ENCODE peak calls at places on chromosome X, in seven cellular contexts. B is astrocyte of the spinal cord, K is glutamatergic neuron, W is WTC11, I is GM13977, O is cardiac fibroblast, R is heart left ventricle. V is an unnamed sample.

GRCh38 chrX:20857746-20858145 is 516.5 kb upstream of the CNKSR2 start:
- DNase-seq in R (no peak), W (no peak), B (no peak), K (no peak), I (no peak), O (peak), V (peak)

GRCh38 chrX:69564665-69565064 is 51.2 kb upstream of the EDA start:
- DNase-seq in B (no peak), K (no peak), W (no peak), O (no peak), R (no peak), I (no peak), V (no peak)

GRCh38 chrX:137031517-137032377 is 2.0 kb downstream of the GPR101 start:
- DNase-seq in B (peak), W (peak), K (peak), I (peak), R (no peak), O (peak), V (peak)

GRCh38 chrX:36867143-36867542 is 141.0 kb upstream of the FAM47C start:
- DNase-seq in I (peak), R (no peak), W (no peak), B (peak), O (peak), K (no peak), V (peak)

GRCh38 chrX:7093305-7093704 is 54.2 kb upstream of the STS start:
- DNase-seq in R (no peak), W (no peak), O (no peak), I (no peak), B (no peak), K (no peak), V (no peak)

GRCh38 chrX:37608156-37608555 is 36.7 kb downstream of the LANCL3 start:
- DNase-seq in R (no peak), B (no peak), I (no peak), W (peak), O (no peak), K (no peak), V (no peak)

GRCh38 chrX:110244951-110245480 is 72.9 kb downstream of the AMMECR1 start:
- DNase-seq in I (no peak), O (no peak), K (no peak), W (no peak), R (no peak), B (no peak), V (no peak)

GRCh38 chrX:136907626-136908025 is 27.1 kb upstream of the RBMX start:
- DNase-seq in I (no peak), K (no peak), R (no peak), W (no peak), B (no peak), O (no peak), V (no peak)

GRCh38 chrX:8868906-8869305 is 67.7 kb upstream of the FAM9A start:
- DNase-seq in R (no peak), I (no peak), K (no peak), W (no peak), O (peak), B (peak), V (no peak)

GRCh38 chrX:129956765-129957164 is 25.7 kb upstream of the BCORL1 start:
- DNase-seq in B (no peak), K (no peak), I (no peak), W (no peak), R (no peak), O (no peak), V (no peak)

GRCh38 chrX:148552775-148553174 is 52.4 kb downstream of the AFF2 start:
- DNase-seq in I (peak), O (no peak), R (no peak), B (no peak), K (no peak), W (no peak), V (no peak)
- TF ChIP-seq CTCF in I (no peak), O (peak), R (peak), B (peak), K (peak), W (no peak), V (peak)

DNA sequence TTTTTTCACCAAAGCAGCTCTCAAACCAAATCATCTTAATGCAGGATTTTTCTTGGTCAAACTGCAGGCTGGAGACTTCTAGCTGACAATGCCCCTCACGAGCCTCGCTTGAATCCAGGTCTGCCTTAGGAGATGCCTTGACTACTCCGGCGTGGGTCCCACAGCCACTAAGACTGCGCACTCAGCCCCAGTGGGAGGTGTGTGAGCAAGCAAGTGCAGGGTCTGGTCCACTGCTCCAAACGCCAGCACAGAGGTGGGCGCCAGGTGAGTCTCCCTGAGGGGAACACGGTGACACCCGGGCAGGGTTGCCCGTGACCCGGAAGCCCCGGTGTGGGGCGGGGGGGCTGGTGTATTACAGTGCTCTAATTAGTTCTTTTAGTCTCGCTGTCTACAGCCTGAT is 838.3 kb downstream of the NLGN4X start:
- DNase-seq in R (no peak), O (no peak), W (no peak), B (no peak), I (no peak), K (no peak), V (no peak)
- TF ChIP-seq CTCF in R (no peak), O (no peak), W (no peak), B (no peak), I (no peak), K (no peak), V (no peak)

GRCh38 chrX:2484721-2485459 is 15.9 kb downstream of the DHRSX start:
- DNase-seq in I (no peak), W (peak), B (peak), R (no peak), K (no peak), O (peak), V (no peak)

GRCh38 chrX:2484232-2484631 is 16.5 kb downstream of the DHRSX start:
- DNase-seq in K (no peak), I (no peak), R (no peak), B (no peak), W (no peak), O (no peak), V (no peak)

GRCh38 chrX:2485460-2485753 is 15.4 kb downstream of the DHRSX start:
- DNase-seq in W (no peak), B (no peak), K (no peak), R (no peak), I (no peak), O (no peak), V (no peak)

GRCh38 chrX:2485789-2486345 is 14.9 kb downstream of the DHRSX start:
- DNase-seq in O (no peak), K (no peak), I (no peak), B (no peak), W (no peak), R (no peak), V (no peak)

GRCh38 chrX:2483398-2483797 is 17.4 kb downstream of the DHRSX start:
- DNase-seq in W (no peak), R (no peak), K (no peak), O (no peak), I (no peak), B (no peak), V (no peak)
- TF ChIP-seq CTCF in W (no peak), R (no peak), K (no peak), O (no peak), I (no peak), B (no peak), V (no peak)

GRCh38 chrX:145910017-145910416 is 92.4 kb downstream of the SLITRK2 start:
- DNase-seq in O (no peak), R (no peak), W (no peak), K (no peak), B (no peak), I (no peak), V (no peak)
- TF ChIP-seq CTCF in O (no peak), R (no peak), W (no peak), K (no peak), B (no peak), I (no peak), V (peak)

DNA sequence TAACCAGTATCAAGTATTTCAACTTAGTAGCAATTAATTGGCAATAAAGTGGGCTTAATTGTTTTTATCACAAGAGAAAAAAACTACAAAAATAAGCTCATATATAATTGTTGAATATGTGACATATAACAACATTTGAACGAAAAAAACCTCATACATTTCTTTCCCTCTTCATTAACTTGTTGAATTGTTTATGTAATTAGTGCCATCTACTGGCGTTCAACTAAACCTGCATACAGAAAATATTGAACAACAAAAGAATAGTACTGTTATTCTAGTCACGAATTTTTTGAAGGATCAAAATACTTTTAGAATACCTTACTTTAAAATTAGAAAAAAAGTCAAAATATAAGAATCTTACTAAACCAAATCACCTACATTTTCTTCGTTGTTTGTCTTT is 586.5 kb upstream of the FTHL17 start:
- DNase-seq in O (peak), I (peak), W (no peak), R (no peak), K (no peak), B (peak), V (no peak)
- TF ChIP-seq CTCF in O (peak), I (peak), W (no peak), R (peak), K (peak), B (peak), V (peak)

DNA sequence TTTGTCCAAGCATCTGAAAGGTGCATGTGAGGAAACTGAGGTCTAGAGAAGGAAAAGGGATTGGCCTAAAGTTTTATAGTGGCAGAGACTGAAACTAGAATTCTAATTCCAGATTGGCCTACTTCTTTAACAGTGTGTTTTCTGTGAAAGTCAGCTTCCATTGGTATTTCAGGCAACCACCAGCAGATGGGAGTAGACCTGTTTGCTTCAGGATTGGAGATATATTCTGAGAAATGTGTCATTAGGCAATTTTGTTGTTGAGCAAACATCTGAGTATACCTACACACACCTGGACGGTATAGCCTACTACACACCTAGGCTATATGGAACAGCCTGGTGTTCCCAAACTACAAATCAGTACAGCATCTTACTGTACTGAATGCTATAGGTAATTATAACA is 207.3 kb upstream of the RADX start:
- DNase-seq in W (peak), K (no peak), I (no peak), O (no peak), R (no peak), B (no peak), V (no peak)
- TF ChIP-seq CTCF in W (no peak), K (no peak), I (no peak), O (no peak), R (no peak), B (peak), V (peak)

GRCh38 chrX:138294951-138295350 is 416.6 kb downstream of the FGF13 start:
- DNase-seq in I (no peak), R (no peak), K (no peak), O (no peak), W (no peak), B (no peak), V (no peak)

DNA sequence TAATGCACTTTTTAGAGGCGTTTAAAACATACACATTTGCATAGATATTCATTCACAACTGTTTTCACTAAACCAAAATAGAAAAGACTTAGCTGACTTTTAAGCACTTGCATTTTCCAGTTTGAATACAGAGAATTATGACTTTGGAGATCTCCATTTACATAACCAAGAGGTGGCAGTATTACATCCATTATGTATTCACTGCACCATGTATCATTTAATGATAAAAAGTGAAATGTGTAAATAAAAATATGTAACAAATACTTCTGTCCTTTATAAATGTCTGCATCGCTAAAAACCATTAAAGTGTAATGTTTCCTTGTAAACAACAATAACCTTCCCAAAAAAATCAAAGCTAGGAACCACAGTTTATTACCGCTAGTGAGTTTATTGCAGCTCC is 413.2 kb downstream of the FGF13 start:
- DNase-seq in W (no peak), R (no peak), O (no peak), B (no peak), K (no peak), I (no peak), V (no peak)
- TF ChIP-seq CTCF in W (no peak), R (no peak), O (no peak), B (no peak), K (no peak), I (no peak), V (no peak)